ENCODE peak calls at places on chromosomes 13 and 19, in ten cellular contexts. One of them, this sample, is unnamed.

GRCh38 chr13:59439776-59440428 is 723.8 kb downstream of the DIAPH3 start:
- DNase-seq in gastrocnemius medialis: no peak
- DNase-seq in heart left ventricle: no peak
- DNase-seq in adrenal gland: no peak
- DNase-seq in A549: no peak
- DNase-seq in uterus: no peak
- DNase-seq in spleen: no peak
- DNase-seq in body of pancreas: no peak
- DNase-seq in suprapubic skin: no peak
- DNase-seq in HCT116: no peak
- DNase-seq in this sample: no peak

GRCh38 chr13:113447596-113447995 is 5.7 kb downstream of the ADPRHL1 start:
- DNase-seq in gastrocnemius medialis: no peak
- DNase-seq in heart left ventricle: no peak
- DNase-seq in adrenal gland: no peak
- DNase-seq in A549: no peak
- DNase-seq in uterus: no peak
- DNase-seq in spleen: no peak
- DNase-seq in body of pancreas: no peak
- DNase-seq in suprapubic skin: no peak
- DNase-seq in HCT116: no peak
- DNase-seq in this sample: no peak

GRCh38 chr13:27504126-27504525 is 53.8 kb upstream of the MTIF3 start:
- DNase-seq in gastrocnemius medialis: no peak
- DNase-seq in heart left ventricle: no peak
- DNase-seq in adrenal gland: no peak
- DNase-seq in A549: no peak
- DNase-seq in uterus: no peak
- DNase-seq in spleen: no peak
- DNase-seq in body of pancreas: no peak
- DNase-seq in suprapubic skin: no peak
- DNase-seq in HCT116: no peak
- DNase-seq in this sample: no peak

GRCh38 chr19:36876993-36877938 is 26.6 kb downstream of the ZNF345 start:
- DNase-seq in gastrocnemius medialis: no peak
- DNase-seq in heart left ventricle: no peak
- DNase-seq in adrenal gland: no peak
- DNase-seq in A549: no peak
- DNase-seq in uterus: no peak
- DNase-seq in spleen: no peak
- DNase-seq in body of pancreas: no peak
- DNase-seq in suprapubic skin: no peak
- DNase-seq in HCT116: no peak
- DNase-seq in this sample: no peak

GRCh38 chr13:95100525-95101121 is 200.6 kb downstream of the ABCC4 start:
- DNase-seq in gastrocnemius medialis: no peak
- DNase-seq in heart left ventricle: no peak
- DNase-seq in adrenal gland: no peak
- DNase-seq in A549: peak
- DNase-seq in uterus: no peak
- DNase-seq in spleen: no peak
- DNase-seq in body of pancreas: no peak
- DNase-seq in suprapubic skin: no peak
- DNase-seq in HCT116: no peak
- DNase-seq in this sample: no peak

GRCh38 chr19:30411714-30412113 is 39.5 kb downstream of the ZNF536 start:
- DNase-seq in gastrocnemius medialis: no peak
- DNase-seq in heart left ventricle: no peak
- DNase-seq in adrenal gland: no peak
- DNase-seq in A549: no peak
- DNase-seq in uterus: no peak
- DNase-seq in spleen: no peak
- DNase-seq in body of pancreas: no peak
- DNase-seq in suprapubic skin: no peak
- DNase-seq in HCT116: no peak
- DNase-seq in this sample: no peak

GRCh38 chr19:11115895-11116446 is 26.7 kb downstream of the LDLR start:
- DNase-seq in gastrocnemius medialis: no peak
- DNase-seq in heart left ventricle: no peak
- DNase-seq in adrenal gland: no peak
- DNase-seq in A549: no peak
- DNase-seq in uterus: peak
- DNase-seq in spleen: no peak
- DNase-seq in body of pancreas: no peak
- DNase-seq in suprapubic skin: no peak
- DNase-seq in HCT116: no peak
- DNase-seq in this sample: no peak

GRCh38 chr19:8334458-8335342 is 8.4 kb downstream of the KANK3 start:
- DNase-seq in gastrocnemius medialis: no peak
- DNase-seq in heart left ventricle: peak
- DNase-seq in adrenal gland: no peak
- DNase-seq in A549: peak
- DNase-seq in uterus: no peak
- DNase-seq in spleen: peak
- DNase-seq in body of pancreas: peak
- DNase-seq in suprapubic skin: no peak
- DNase-seq in HCT116: peak
- DNase-seq in this sample: no peak

GRCh38 chr19:11766597-11767591 is at the start of gene ZNF441:
- DNase-seq in gastrocnemius medialis: peak
- DNase-seq in heart left ventricle: peak
- DNase-seq in adrenal gland: peak
- DNase-seq in A549: no peak
- DNase-seq in uterus: peak
- DNase-seq in spleen: peak
- DNase-seq in body of pancreas: peak
- DNase-seq in suprapubic skin: peak
- DNase-seq in HCT116: peak
- DNase-seq in this sample: peak

GRCh38 chr13:76293346-76293745 is 592.9 kb downstream of the KCTD12 start:
- DNase-seq in gastrocnemius medialis: no peak
- DNase-seq in heart left ventricle: no peak
- DNase-seq in adrenal gland: no peak
- DNase-seq in A549: no peak
- DNase-seq in uterus: no peak
- DNase-seq in spleen: no peak
- DNase-seq in body of pancreas: no peak
- DNase-seq in suprapubic skin: no peak
- DNase-seq in HCT116: no peak
- DNase-seq in this sample: no peak

GRCh38 chr13:41007359-41008118 is 11.6 kb downstream of the ELF1 start:
- DNase-seq in gastrocnemius medialis: no peak
- DNase-seq in heart left ventricle: no peak
- DNase-seq in adrenal gland: no peak
- DNase-seq in A549: no peak
- DNase-seq in uterus: no peak
- DNase-seq in spleen: no peak
- DNase-seq in body of pancreas: no peak
- DNase-seq in suprapubic skin: no peak
- DNase-seq in HCT116: no peak
- DNase-seq in this sample: no peak

GRCh38 chr13:45367995-45368394 is 27.0 kb upstream of the TPT1 start:
- DNase-seq in gastrocnemius medialis: no peak
- DNase-seq in heart left ventricle: no peak
- DNase-seq in adrenal gland: no peak
- DNase-seq in A549: no peak
- DNase-seq in uterus: no peak
- DNase-seq in spleen: no peak
- DNase-seq in body of pancreas: no peak
- DNase-seq in suprapubic skin: no peak
- DNase-seq in HCT116: no peak
- DNase-seq in this sample: no peak

GRCh38 chr13:94800423-94800822 is 88.1 kb upstream of the SOX21 start:
- DNase-seq in gastrocnemius medialis: no peak
- DNase-seq in heart left ventricle: no peak
- DNase-seq in adrenal gland: no peak
- DNase-seq in A549: no peak
- DNase-seq in uterus: no peak
- DNase-seq in spleen: no peak
- DNase-seq in body of pancreas: no peak
- DNase-seq in suprapubic skin: no peak
- DNase-seq in HCT116: no peak
- DNase-seq in this sample: no peak

GRCh38 chr19:6086081-6086858 is 24.0 kb downstream of the RFX2 start:
- DNase-seq in gastrocnemius medialis: no peak
- DNase-seq in heart left ventricle: no peak
- DNase-seq in adrenal gland: no peak
- DNase-seq in A549: no peak
- DNase-seq in uterus: no peak
- DNase-seq in spleen: no peak
- DNase-seq in body of pancreas: no peak
- DNase-seq in suprapubic skin: no peak
- DNase-seq in HCT116: no peak
- DNase-seq in this sample: no peak

GRCh38 chr19:35034588-35035382 is 4.5 kb downstream of the SCN1B start:
- DNase-seq in gastrocnemius medialis: no peak
- DNase-seq in heart left ventricle: no peak
- DNase-seq in adrenal gland: no peak
- DNase-seq in A549: no peak
- DNase-seq in uterus: no peak
- DNase-seq in spleen: no peak
- DNase-seq in body of pancreas: no peak
- DNase-seq in suprapubic skin: no peak
- DNase-seq in HCT116: no peak
- DNase-seq in this sample: no peak

GRCh38 chr13:30371649-30372265 is 50.5 kb upstream of the UBE2L5 start:
- DNase-seq in gastrocnemius medialis: no peak
- DNase-seq in heart left ventricle: no peak
- DNase-seq in adrenal gland: no peak
- DNase-seq in A549: no peak
- DNase-seq in uterus: no peak
- DNase-seq in spleen: peak
- DNase-seq in body of pancreas: peak
- DNase-seq in suprapubic skin: no peak
- DNase-seq in HCT116: peak
- DNase-seq in this sample: peak
- TF ChIP-seq POLR2A in gastrocnemius medialis: no peak
- TF ChIP-seq POLR2A in heart left ventricle: no peak
- TF ChIP-seq POLR2A in adrenal gland: no peak
- TF ChIP-seq POLR2A in A549: no peak
- TF ChIP-seq POLR2A in uterus: no peak
- TF ChIP-seq POLR2A in spleen: no peak
- TF ChIP-seq POLR2A in body of pancreas: peak
- TF ChIP-seq POLR2A in suprapubic skin: no peak
- TF ChIP-seq POLR2A in HCT116: no peak
- TF ChIP-seq POLR2A in this sample: no peak

GRCh38 chr13:33092422-33092987 is 76.3 kb downstream of the KL start:
- DNase-seq in gastrocnemius medialis: no peak
- DNase-seq in heart left ventricle: no peak
- DNase-seq in adrenal gland: no peak
- DNase-seq in A549: no peak
- DNase-seq in uterus: no peak
- DNase-seq in spleen: no peak
- DNase-seq in body of pancreas: no peak
- DNase-seq in suprapubic skin: no peak
- DNase-seq in HCT116: no peak
- DNase-seq in this sample: no peak
- H3K4me3 ChIP-seq in gastrocnemius medialis: no peak
- H3K4me3 ChIP-seq in heart left ventricle: no peak
- H3K4me3 ChIP-seq in adrenal gland: no peak
- H3K4me3 ChIP-seq in A549: no peak
- H3K4me3 ChIP-seq in uterus: no peak
- H3K4me3 ChIP-seq in spleen: no peak
- H3K4me3 ChIP-seq in body of pancreas: no peak
- H3K4me3 ChIP-seq in suprapubic skin: no peak
- H3K4me3 ChIP-seq in HCT116: no peak
- H3K4me3 ChIP-seq in this sample: no peak

GRCh38 chr13:57740719-57741118 is 109.2 kb downstream of the PCDH17 start:
- DNase-seq in gastrocnemius medialis: no peak
- DNase-seq in heart left ventricle: no peak
- DNase-seq in adrenal gland: no peak
- DNase-seq in A549: no peak
- DNase-seq in uterus: no peak
- DNase-seq in spleen: no peak
- DNase-seq in body of pancreas: no peak
- DNase-seq in suprapubic skin: no peak
- DNase-seq in HCT116: no peak
- DNase-seq in this sample: no peak

GRCh38 chr13:57739791-57740190 is 108.2 kb downstream of the PCDH17 start:
- DNase-seq in gastrocnemius medialis: no peak
- DNase-seq in heart left ventricle: no peak
- DNase-seq in adrenal gland: no peak
- DNase-seq in A549: no peak
- DNase-seq in uterus: no peak
- DNase-seq in spleen: no peak
- DNase-seq in body of pancreas: no peak
- DNase-seq in suprapubic skin: no peak
- DNase-seq in HCT116: no peak
- DNase-seq in this sample: no peak

GRCh38 chr13:57739089-57739488 is 107.5 kb downstream of the PCDH17 start:
- DNase-seq in gastrocnemius medialis: no peak
- DNase-seq in heart left ventricle: no peak
- DNase-seq in adrenal gland: no peak
- DNase-seq in A549: no peak
- DNase-seq in uterus: no peak
- DNase-seq in spleen: no peak
- DNase-seq in body of pancreas: no peak
- DNase-seq in suprapubic skin: no peak
- DNase-seq in HCT116: no peak
- DNase-seq in this sample: no peak
- H3K27ac ChIP-seq in gastrocnemius medialis: no peak
- H3K27ac ChIP-seq in heart left ventricle: no peak
- H3K27ac ChIP-seq in adrenal gland: no peak
- H3K27ac ChIP-seq in A549: no peak
- H3K27ac ChIP-seq in uterus: no peak
- H3K27ac ChIP-seq in spleen: no peak
- H3K27ac ChIP-seq in body of pancreas: no peak
- H3K27ac ChIP-seq in suprapubic skin: no peak
- H3K27ac ChIP-seq in HCT116: no peak
- H3K27ac ChIP-seq in this sample: no peak

GRCh38 chr19:40601061-40601973 is at the start of gene LTBP4:
- DNase-seq in gastrocnemius medialis: no peak
- DNase-seq in heart left ventricle: peak
- DNase-seq in adrenal gland: peak
- DNase-seq in A549: no peak
- DNase-seq in uterus: peak
- DNase-seq in spleen: peak
- DNase-seq in body of pancreas: peak
- DNase-seq in suprapubic skin: no peak
- DNase-seq in HCT116: no peak
- DNase-seq in this sample: no peak

GRCh38 chr19:40603071-40603718 is 2.0 kb downstream of the LTBP4 start:
- DNase-seq in gastrocnemius medialis: no peak
- DNase-seq in heart left ventricle: no peak
- DNase-seq in adrenal gland: no peak
- DNase-seq in A549: no peak
- DNase-seq in uterus: no peak
- DNase-seq in spleen: no peak
- DNase-seq in body of pancreas: no peak
- DNase-seq in suprapubic skin: no peak
- DNase-seq in HCT116: no peak
- DNase-seq in this sample: no peak

GRCh38 chr19:40604647-40605200 is 3.6 kb downstream of the LTBP4 start:
- DNase-seq in gastrocnemius medialis: no peak
- DNase-seq in heart left ventricle: no peak
- DNase-seq in adrenal gland: peak
- DNase-seq in A549: no peak
- DNase-seq in uterus: peak
- DNase-seq in spleen: no peak
- DNase-seq in body of pancreas: peak
- DNase-seq in suprapubic skin: no peak
- DNase-seq in HCT116: no peak
- DNase-seq in this sample: peak

GRCh38 chr19:40605201-40605971 is 4.2 kb downstream of the LTBP4 start:
- DNase-seq in gastrocnemius medialis: peak
- DNase-seq in heart left ventricle: peak
- DNase-seq in adrenal gland: peak
- DNase-seq in A549: peak
- DNase-seq in uterus: peak
- DNase-seq in spleen: peak
- DNase-seq in body of pancreas: peak
- DNase-seq in suprapubic skin: peak
- DNase-seq in HCT116: peak
- DNase-seq in this sample: peak

GRCh38 chr19:40603719-40604646 is 2.8 kb downstream of the LTBP4 start:
- DNase-seq in gastrocnemius medialis: peak
- DNase-seq in heart left ventricle: peak
- DNase-seq in adrenal gland: peak
- DNase-seq in A549: peak
- DNase-seq in uterus: peak
- DNase-seq in spleen: peak
- DNase-seq in body of pancreas: peak
- DNase-seq in suprapubic skin: peak
- DNase-seq in HCT116: peak
- DNase-seq in this sample: peak
- TF ChIP-seq POLR2A in gastrocnemius medialis: peak
- TF ChIP-seq POLR2A in heart left ventricle: peak
- TF ChIP-seq POLR2A in adrenal gland: peak
- TF ChIP-seq POLR2A in A549: peak
- TF ChIP-seq POLR2A in uterus: peak
- TF ChIP-seq POLR2A in spleen: no peak
- TF ChIP-seq POLR2A in body of pancreas: peak
- TF ChIP-seq POLR2A in suprapubic skin: no peak
- TF ChIP-seq POLR2A in HCT116: no peak
- TF ChIP-seq POLR2A in this sample: peak

This sample was measured in Peyer's patch.